ENCODE peak calls at places on chromosomes 6 and 20, in nine cellular contexts. C is OCI-M1, X is NCI-H1694, W is fibroblast of pulmonary artery, J is H1, P is body of pancreas, G is mucosa of descending colon, I is left cardiac atrium, E is T47D. L is an unnamed sample.

GRCh38 chr6:125274935-125275334 is 26.8 kb downstream of the HDDC2 start:
- DNase-seq in C (no peak), X (no peak), W (no peak), J (no peak), P (no peak), G (no peak), I (no peak), E (no peak), L (peak)

GRCh38 chr6:155264704-155265320 is 999 bp downstream of the CLDN20 start:
- DNase-seq in C (no peak), X (no peak), W (no peak), J (no peak), P (no peak), G (no peak), I (peak), E (no peak), L (no peak)

GRCh38 chr6:7268362-7269310 is 44.4 kb downstream of the SSR1 start:
- DNase-seq in C (no peak), X (no peak), W (no peak), J (no peak), P (no peak), G (no peak), I (no peak), E (no peak), L (no peak)

GRCh38 chr6:69386431-69386830 is 410.4 kb downstream of the LMBRD1 start:
- DNase-seq in C (no peak), X (no peak), W (no peak), J (no peak), P (no peak), G (no peak), I (no peak), E (no peak), L (no peak)

GRCh38 chr6:130831598-130831997 is 4.4 kb downstream of the SMLR1 start:
- DNase-seq in C (no peak), X (no peak), W (no peak), J (no peak), P (no peak), G (no peak), I (no peak), E (no peak), L (no peak)

GRCh38 chr6:116298968-116299367 is 19.2 kb upstream of the TSPYL1 start:
- DNase-seq in C (no peak), X (no peak), W (no peak), J (no peak), P (no peak), G (no peak), I (no peak), E (no peak), L (no peak)

GRCh38 chr6:148240463-148240845 is 102.2 kb upstream of the SASH1 start:
- DNase-seq in C (no peak), X (no peak), W (peak), J (no peak), P (no peak), G (no peak), I (peak), E (no peak), L (no peak)

GRCh38 chr6:114712129-114712662 is 369.4 kb upstream of the HS3ST5 start:
- DNase-seq in C (no peak), X (no peak), W (no peak), J (no peak), P (no peak), G (no peak), I (no peak), E (no peak), L (no peak)

GRCh38 chr6:143701343-143702234 is 23.8 kb downstream of the PHACTR2 start:
- DNase-seq in C (no peak), X (no peak), W (no peak), J (no peak), P (no peak), G (no peak), I (no peak), E (no peak), L (no peak)

GRCh38 chr6:14144678-14145113 is 27.1 kb downstream of the CD83 start:
- DNase-seq in C (peak), X (peak), W (peak), J (peak), P (peak), G (peak), I (peak), E (peak), L (peak)

GRCh38 chr20:17825949-17826843 is 126.4 kb downstream of the BANF2 start:
- DNase-seq in C (no peak), X (no peak), W (no peak), J (no peak), P (no peak), G (no peak), I (no peak), E (no peak), L (peak)

GRCh38 chr6:157693867-157694266 is 129.2 kb upstream of the SNX9 start:
- DNase-seq in C (no peak), X (no peak), W (no peak), J (no peak), P (no peak), G (no peak), I (peak), E (no peak), L (no peak)

GRCh38 chr6:167350322-167350721 is 25.4 kb downstream of the TTLL2 start:
- DNase-seq in C (no peak), X (no peak), W (no peak), J (no peak), P (no peak), G (peak), I (no peak), E (no peak), L (peak)

GRCh38 chr6:138307352-138307751 is 70.4 kb upstream of the SMIM28 start:
- DNase-seq in C (no peak), X (no peak), W (peak), J (no peak), P (no peak), G (no peak), I (peak), E (no peak), L (no peak)

GRCh38 chr20:11891081-11891826 is 26.4 kb upstream of the BTBD3 start:
- DNase-seq in C (no peak), X (no peak), W (peak), J (no peak), P (peak), G (peak), I (peak), E (no peak), L (peak)

GRCh38 chr6:106804238-106805016 is 170.1 kb downstream of the CD24 start:
- DNase-seq in C (no peak), X (no peak), W (no peak), J (peak), P (no peak), G (no peak), I (no peak), E (peak), L (peak)

GRCh38 chr20:22821826-22822225 is 213.3 kb upstream of the SSTR4 start:
- DNase-seq in C (no peak), X (no peak), W (no peak), J (no peak), P (no peak), G (no peak), I (no peak), E (no peak), L (no peak)

GRCh38 chr20:10667560-10668167 is 6.1 kb downstream of the JAG1 start:
- DNase-seq in C (no peak), X (no peak), W (no peak), J (no peak), P (no peak), G (no peak), I (no peak), E (no peak), L (no peak)

GRCh38 chr20:51354769-51355319 is 187.7 kb downstream of the NFATC2 start:
- DNase-seq in C (no peak), X (peak), W (no peak), J (no peak), P (no peak), G (no peak), I (no peak), E (no peak), L (no peak)